ENCODE peak calls at places on chromosomes 3 and 15, in eight cellular contexts. One of them, this sample, is unnamed.

GRCh38 chr15:78034495-78035191 is 42.9 kb downstream of the TBC1D2B start:
- DNase-seq in PC-9: no peak
- DNase-seq in upper lobe of left lung: no peak
- DNase-seq in epithelial cell of esophagus: peak
- DNase-seq in fibroblast of lung: no peak
- DNase-seq in heart right ventricle: no peak
- DNase-seq in mesothelial cell of epicardium: no peak
- DNase-seq in BJ: no peak
- DNase-seq in this sample: peak

GRCh38 chr3:9878700-9879099 is 1.4 kb downstream of the CIDEC start:
- DNase-seq in mesothelial cell of epicardium: no peak
- DNase-seq in upper lobe of left lung: no peak
- DNase-seq in BJ: no peak
- DNase-seq in PC-9: no peak
- DNase-seq in epithelial cell of esophagus: no peak
- DNase-seq in heart right ventricle: no peak
- DNase-seq in fibroblast of lung: no peak
- DNase-seq in this sample: no peak

GRCh38 chr15:39704684-39705083 is 78.0 kb downstream of the FSIP1 start:
- DNase-seq in BJ: no peak
- DNase-seq in mesothelial cell of epicardium: no peak
- DNase-seq in upper lobe of left lung: no peak
- DNase-seq in heart right ventricle: no peak
- DNase-seq in epithelial cell of esophagus: peak
- DNase-seq in fibroblast of lung: peak
- DNase-seq in PC-9: no peak
- DNase-seq in this sample: no peak

GRCh38 chr3:175735866-175736265 is 876.7 kb downstream of the NAALADL2 start:
- DNase-seq in mesothelial cell of epicardium: no peak
- DNase-seq in PC-9: no peak
- DNase-seq in fibroblast of lung: no peak
- DNase-seq in upper lobe of left lung: no peak
- DNase-seq in BJ: no peak
- DNase-seq in heart right ventricle: no peak
- DNase-seq in epithelial cell of esophagus: no peak
- DNase-seq in this sample: no peak

GRCh38 chr3:31159331-31160039 is 265.0 kb upstream of the GADL1 start:
- DNase-seq in heart right ventricle: no peak
- DNase-seq in upper lobe of left lung: no peak
- DNase-seq in PC-9: no peak
- DNase-seq in epithelial cell of esophagus: no peak
- DNase-seq in BJ: no peak
- DNase-seq in mesothelial cell of epicardium: no peak
- DNase-seq in fibroblast of lung: no peak
- DNase-seq in this sample: no peak

GRCh38 chr3:45034612-45035252 is 8.6 kb downstream of the CLEC3B start:
- DNase-seq in mesothelial cell of epicardium: no peak
- DNase-seq in upper lobe of left lung: no peak
- DNase-seq in fibroblast of lung: no peak
- DNase-seq in epithelial cell of esophagus: no peak
- DNase-seq in BJ: no peak
- DNase-seq in PC-9: no peak
- DNase-seq in heart right ventricle: peak
- DNase-seq in this sample: peak

GRCh38 chr15:75107905-75108838 is 84.8 kb downstream of the PPCDC start:
- DNase-seq in fibroblast of lung: peak
- DNase-seq in mesothelial cell of epicardium: no peak
- DNase-seq in BJ: peak
- DNase-seq in epithelial cell of esophagus: peak
- DNase-seq in upper lobe of left lung: no peak
- DNase-seq in PC-9: peak
- DNase-seq in heart right ventricle: peak
- DNase-seq in this sample: peak

GRCh38 chr3:112546216-112546759 is 15.5 kb downstream of the ATG3 start:
- DNase-seq in PC-9: no peak
- DNase-seq in mesothelial cell of epicardium: no peak
- DNase-seq in upper lobe of left lung: no peak
- DNase-seq in BJ: no peak
- DNase-seq in epithelial cell of esophagus: peak
- DNase-seq in fibroblast of lung: peak
- DNase-seq in heart right ventricle: no peak
- DNase-seq in this sample: no peak

GRCh38 chr3:111112913-111113312 is 41.3 kb downstream of the NECTIN3 start:
- DNase-seq in fibroblast of lung: peak
- DNase-seq in epithelial cell of esophagus: no peak
- DNase-seq in mesothelial cell of epicardium: no peak
- DNase-seq in heart right ventricle: no peak
- DNase-seq in BJ: no peak
- DNase-seq in upper lobe of left lung: no peak
- DNase-seq in PC-9: no peak
- DNase-seq in this sample: no peak

GRCh38 chr15:84734794-84735479 is 13.5 kb upstream of the ZNF592 start:
- DNase-seq in PC-9: peak
- DNase-seq in heart right ventricle: no peak
- DNase-seq in epithelial cell of esophagus: peak
- DNase-seq in BJ: no peak
- DNase-seq in fibroblast of lung: peak
- DNase-seq in mesothelial cell of epicardium: peak
- DNase-seq in upper lobe of left lung: no peak
- DNase-seq in this sample: peak

GRCh38 chr15:31125061-31125460 is 23.5 kb upstream of the TRPM1 start:
- DNase-seq in BJ: no peak
- DNase-seq in PC-9: no peak
- DNase-seq in epithelial cell of esophagus: no peak
- DNase-seq in mesothelial cell of epicardium: no peak
- DNase-seq in upper lobe of left lung: no peak
- DNase-seq in heart right ventricle: no peak
- DNase-seq in fibroblast of lung: no peak
- DNase-seq in this sample: no peak

GRCh38 chr3:81816473-81817260 is 55.2 kb upstream of the GBE1 start:
- DNase-seq in epithelial cell of esophagus: no peak
- DNase-seq in BJ: no peak
- DNase-seq in heart right ventricle: no peak
- DNase-seq in fibroblast of lung: peak
- DNase-seq in mesothelial cell of epicardium: no peak
- DNase-seq in PC-9: no peak
- DNase-seq in upper lobe of left lung: no peak
- DNase-seq in this sample: no peak

GRCh38 chr3:144187531-144188230 is 216.1 kb downstream of the DIPK2A start:
- DNase-seq in heart right ventricle: no peak
- DNase-seq in epithelial cell of esophagus: no peak
- DNase-seq in BJ: peak
- DNase-seq in upper lobe of left lung: no peak
- DNase-seq in fibroblast of lung: peak
- DNase-seq in mesothelial cell of epicardium: no peak
- DNase-seq in PC-9: no peak
- DNase-seq in this sample: no peak

GRCh38 chr3:16061491-16061890 is 113.0 kb upstream of the GALNT15 start:
- DNase-seq in mesothelial cell of epicardium: no peak
- DNase-seq in heart right ventricle: no peak
- DNase-seq in BJ: no peak
- DNase-seq in upper lobe of left lung: no peak
- DNase-seq in PC-9: no peak
- DNase-seq in fibroblast of lung: no peak
- DNase-seq in epithelial cell of esophagus: no peak
- DNase-seq in this sample: no peak

GRCh38 chr3:123349566-123350450 is 99.1 kb downstream of the ADCY5 start:
- DNase-seq in heart right ventricle: no peak
- DNase-seq in upper lobe of left lung: no peak
- DNase-seq in epithelial cell of esophagus: no peak
- DNase-seq in BJ: no peak
- DNase-seq in fibroblast of lung: no peak
- DNase-seq in PC-9: no peak
- DNase-seq in mesothelial cell of epicardium: no peak
- DNase-seq in this sample: no peak

GRCh38 chr15:75235051-75235673 is 23.0 kb upstream of the GOLGA6C start:
- DNase-seq in PC-9: no peak
- DNase-seq in heart right ventricle: no peak
- DNase-seq in epithelial cell of esophagus: no peak
- DNase-seq in BJ: no peak
- DNase-seq in upper lobe of left lung: no peak
- DNase-seq in fibroblast of lung: no peak
- DNase-seq in mesothelial cell of epicardium: no peak
- DNase-seq in this sample: no peak

GRCh38 chr3:107512108-107512507 is 10.7 kb upstream of the BBX start:
- DNase-seq in mesothelial cell of epicardium: no peak
- DNase-seq in BJ: no peak
- DNase-seq in fibroblast of lung: no peak
- DNase-seq in PC-9: no peak
- DNase-seq in epithelial cell of esophagus: peak
- DNase-seq in heart right ventricle: no peak
- DNase-seq in upper lobe of left lung: no peak
- DNase-seq in this sample: no peak

GRCh38 chr15:49225572-49226281 is 55.7 kb downstream of the GALK2 start:
- DNase-seq in mesothelial cell of epicardium: no peak
- DNase-seq in fibroblast of lung: peak
- DNase-seq in epithelial cell of esophagus: peak
- DNase-seq in BJ: no peak
- DNase-seq in upper lobe of left lung: no peak
- DNase-seq in PC-9: no peak
- DNase-seq in heart right ventricle: no peak
- DNase-seq in this sample: no peak

GRCh38 chr15:90606641-90607040 is 76.9 kb downstream of the CRTC3 start:
- DNase-seq in BJ: no peak
- DNase-seq in mesothelial cell of epicardium: no peak
- DNase-seq in PC-9: no peak
- DNase-seq in epithelial cell of esophagus: no peak
- DNase-seq in heart right ventricle: no peak
- DNase-seq in fibroblast of lung: no peak
- DNase-seq in upper lobe of left lung: peak
- DNase-seq in this sample: no peak

GRCh38 chr15:90600954-90601353 is 71.2 kb downstream of the CRTC3 start:
- DNase-seq in upper lobe of left lung: no peak
- DNase-seq in mesothelial cell of epicardium: no peak
- DNase-seq in heart right ventricle: no peak
- DNase-seq in epithelial cell of esophagus: no peak
- DNase-seq in fibroblast of lung: no peak
- DNase-seq in PC-9: no peak
- DNase-seq in BJ: no peak
- DNase-seq in this sample: no peak

GRCh38 chr15:90599639-90600038 is 69.9 kb downstream of the CRTC3 start:
- DNase-seq in mesothelial cell of epicardium: no peak
- DNase-seq in BJ: no peak
- DNase-seq in heart right ventricle: no peak
- DNase-seq in upper lobe of left lung: no peak
- DNase-seq in PC-9: no peak
- DNase-seq in fibroblast of lung: no peak
- DNase-seq in epithelial cell of esophagus: no peak
- DNase-seq in this sample: no peak

GRCh38 chr15:90607361-90607760 is 77.6 kb downstream of the CRTC3 start:
- DNase-seq in upper lobe of left lung: no peak
- DNase-seq in mesothelial cell of epicardium: no peak
- DNase-seq in fibroblast of lung: no peak
- DNase-seq in heart right ventricle: no peak
- DNase-seq in PC-9: no peak
- DNase-seq in epithelial cell of esophagus: no peak
- DNase-seq in BJ: no peak
- DNase-seq in this sample: no peak

DNA sequence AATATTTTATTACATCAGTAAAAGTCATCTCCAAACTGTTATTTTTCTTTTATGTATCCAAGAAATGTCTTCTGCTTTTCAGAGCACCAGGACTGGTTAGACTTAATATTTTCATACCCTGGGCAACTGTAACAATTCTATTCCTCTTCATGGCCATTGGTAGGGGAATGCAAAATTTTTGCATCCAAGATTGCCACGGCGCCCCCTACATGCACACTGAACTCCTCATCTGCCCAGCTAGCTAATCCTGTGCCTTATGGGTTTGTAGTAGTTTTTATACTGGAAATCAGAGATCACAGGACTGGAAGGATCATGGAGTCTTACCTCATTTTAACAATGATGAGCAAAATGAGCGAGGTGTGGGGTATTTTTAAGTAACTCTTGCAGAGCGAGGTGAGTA is 74.2 kb downstream of the CRTC3 start:
- DNase-seq in upper lobe of left lung: no peak
- DNase-seq in PC-9: no peak
- DNase-seq in epithelial cell of esophagus: peak
- DNase-seq in heart right ventricle: peak
- DNase-seq in BJ: no peak
- DNase-seq in fibroblast of lung: no peak
- DNase-seq in mesothelial cell of epicardium: no peak
- DNase-seq in this sample: peak
- TF ChIP-seq CTCF in upper lobe of left lung: no peak
- TF ChIP-seq CTCF in PC-9: no peak
- TF ChIP-seq CTCF in epithelial cell of esophagus: peak
- TF ChIP-seq CTCF in heart right ventricle: peak
- TF ChIP-seq CTCF in BJ: peak
- TF ChIP-seq CTCF in fibroblast of lung: peak
- TF ChIP-seq CTCF in mesothelial cell of epicardium: no peak
- TF ChIP-seq CTCF in this sample: peak

GRCh38 chr3:55818485-55818884 is 331.4 kb upstream of the WNT5A start:
- DNase-seq in PC-9: no peak
- DNase-seq in epithelial cell of esophagus: peak
- DNase-seq in fibroblast of lung: no peak
- DNase-seq in heart right ventricle: no peak
- DNase-seq in mesothelial cell of epicardium: no peak
- DNase-seq in upper lobe of left lung: no peak
- DNase-seq in BJ: no peak
- DNase-seq in this sample: no peak
- TF ChIP-seq CTCF in PC-9: no peak
- TF ChIP-seq CTCF in epithelial cell of esophagus: peak
- TF ChIP-seq CTCF in fibroblast of lung: no peak
- TF ChIP-seq CTCF in heart right ventricle: no peak
- TF ChIP-seq CTCF in mesothelial cell of epicardium: no peak
- TF ChIP-seq CTCF in upper lobe of left lung: no peak
- TF ChIP-seq CTCF in BJ: no peak
- TF ChIP-seq CTCF in this sample: no peak

GRCh38 chr3:197519801-197520211 is 36.0 kb downstream of the BDH1 start:
- DNase-seq in mesothelial cell of epicardium: no peak
- DNase-seq in PC-9: no peak
- DNase-seq in upper lobe of left lung: peak
- DNase-seq in fibroblast of lung: no peak
- DNase-seq in heart right ventricle: no peak
- DNase-seq in epithelial cell of esophagus: no peak
- DNase-seq in BJ: no peak
- DNase-seq in this sample: no peak
- TF ChIP-seq CTCF in mesothelial cell of epicardium: no peak
- TF ChIP-seq CTCF in PC-9: no peak
- TF ChIP-seq CTCF in upper lobe of left lung: no peak
- TF ChIP-seq CTCF in fibroblast of lung: no peak
- TF ChIP-seq CTCF in heart right ventricle: no peak
- TF ChIP-seq CTCF in epithelial cell of esophagus: no peak
- TF ChIP-seq CTCF in BJ: no peak
- TF ChIP-seq CTCF in this sample: no peak

DNA sequence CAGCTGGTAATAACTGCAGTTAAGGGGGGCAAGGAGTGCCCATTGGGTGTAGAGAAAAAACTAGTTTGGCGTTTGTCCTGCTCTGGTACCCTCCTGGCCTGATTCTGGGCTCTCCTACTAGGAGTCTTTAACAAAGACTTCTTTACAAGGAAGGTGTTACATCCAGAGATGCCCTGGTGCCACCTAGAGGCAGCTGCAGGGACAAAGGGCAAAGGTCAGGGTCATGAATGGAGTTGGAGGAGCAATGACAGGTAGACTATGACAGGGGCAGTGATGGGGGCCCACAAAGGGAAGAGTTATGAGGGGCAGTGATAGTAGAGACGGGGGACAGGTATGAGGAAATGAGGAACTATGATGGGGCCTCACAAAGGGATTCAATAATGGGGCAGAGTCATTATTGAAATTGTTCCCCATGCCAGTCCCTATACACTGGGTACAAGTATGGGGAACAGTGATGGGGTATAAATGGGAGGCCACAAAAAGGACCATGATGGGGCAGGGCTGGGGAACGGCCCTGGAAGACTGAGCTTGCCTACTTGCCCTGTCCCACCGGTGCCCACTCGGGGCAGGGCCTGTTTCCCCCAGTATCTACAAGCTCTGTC is 7.9 kb downstream of the CCDC71 start:
- DNase-seq in heart right ventricle: no peak
- DNase-seq in epithelial cell of esophagus: peak
- DNase-seq in mesothelial cell of epicardium: no peak
- DNase-seq in fibroblast of lung: no peak
- DNase-seq in BJ: no peak
- DNase-seq in upper lobe of left lung: no peak
- DNase-seq in PC-9: no peak
- DNase-seq in this sample: peak
- TF ChIP-seq CTCF in heart right ventricle: peak
- TF ChIP-seq CTCF in epithelial cell of esophagus: peak
- TF ChIP-seq CTCF in mesothelial cell of epicardium: no peak
- TF ChIP-seq CTCF in fibroblast of lung: peak
- TF ChIP-seq CTCF in BJ: peak
- TF ChIP-seq CTCF in upper lobe of left lung: no peak
- TF ChIP-seq CTCF in PC-9: peak
- TF ChIP-seq CTCF in this sample: peak

This sample was measured in natural killer cell.